ENCODE peak calls at places on chromosome 21, in nine cellular contexts. V, Q, Y, B, G, S, I, E and K are unnamed samples.

GRCh38 chr21:27831821-27832569 is 865.1 kb upstream of the ADAMTS5 start:
- DNase-seq in V (no peak), Q (peak; percentile 23), Y (no peak), B (no peak), G (no peak), S (no peak), I (no peak), E (no peak), K (no peak)

GRCh38 chr21:23016617-23017016 is 2018.4 kb downstream of the NCAM2 start:
- DNase-seq in V (no peak), Q (no peak), Y (peak; percentile 48), B (no peak), G (no peak), S (no peak), I (no peak), E (no peak), K (peak; percentile 3)

GRCh38 chr21:26119906-26120305 is 50.7 kb downstream of the APP start:
- DNase-seq in V (no peak), Q (no peak), Y (no peak), B (no peak), G (no peak), S (no peak), I (no peak), E (no peak), K (no peak)

GRCh38 chr21:36747114-36747814 is 48.3 kb downstream of the SIM2 start:
- DNase-seq in V (peak; percentile 21), Q (no peak), Y (peak; percentile 52), B (peak; percentile 30), G (no peak), S (no peak), I (no peak), E (no peak), K (no peak)

GRCh38 chr21:41923641-41924342 is 30.0 kb downstream of the C2CD2 start:
- DNase-seq in V (no peak), Q (peak; percentile 58), Y (no peak), B (no peak), G (no peak), S (no peak), I (peak; percentile 36), E (peak; percentile 42), K (no peak)

GRCh38 chr21:26171310-26172100 is 935 bp upstream of the APP start:
- DNase-seq in V (no peak), Q (no peak), Y (no peak), B (no peak), G (peak; percentile 35), S (no peak), I (no peak), E (no peak), K (no peak)

GRCh38 chr21:29725025-29725736 is 214.6 kb downstream of the GRIK1 start:
- DNase-seq in V (no peak), Q (no peak), Y (no peak), B (no peak), G (no peak), S (no peak), I (no peak), E (no peak), K (no peak)

GRCh38 chr21:27001526-27001925 is 34.6 kb upstream of the ADAMTS5 start:
- DNase-seq in V (no peak), Q (no peak), Y (no peak), B (no peak), G (no peak), S (no peak), I (no peak), E (no peak), K (no peak)

GRCh38 chr21:33069994-33070811 is at the start of gene OLIG1:
- DNase-seq in V (peak; percentile 3), Q (peak; percentile 18), Y (peak; percentile 90), B (peak; percentile 50), G (peak; percentile 46), S (peak; percentile 31), I (no peak), E (peak; percentile 58), K (peak; percentile 52)

GRCh38 chr21:8991968-8992621 is 1529.3 kb upstream of the TPTE start:
- DNase-seq in V (peak; percentile 84), Q (no peak), Y (no peak), B (no peak), G (no peak), S (no peak), I (no peak), E (no peak), K (no peak)

GRCh38 chr21:28142692-28143091 is 850.0 kb downstream of the LTN1 start:
- DNase-seq in V (no peak), Q (peak; percentile 73), Y (no peak), B (no peak), G (no peak), S (no peak), I (no peak), E (no peak), K (no peak)

GRCh38 chr21:33286076-33286475 is 19.9 kb downstream of the IL10RB start:
- DNase-seq in V (no peak), Q (no peak), Y (no peak), B (no peak), G (no peak), S (no peak), I (no peak), E (no peak), K (no peak)

GRCh38 chr21:21968810-21969588 is 970.8 kb downstream of the NCAM2 start:
- DNase-seq in V (no peak), Q (peak; percentile 38), Y (no peak), B (no peak), G (no peak), S (no peak), I (no peak), E (no peak), K (no peak)

GRCh38 chr21:44450999-44451398 is 4.3 kb upstream of the LRRC3 start:
- DNase-seq in V (no peak), Q (no peak), Y (no peak), B (no peak), G (no peak), S (no peak), I (no peak), E (peak; percentile 8), K (no peak)

GRCh38 chr21:34075760-34076159 is 2.4 kb downstream of the MRPS6 start:
- DNase-seq in V (no peak), Q (no peak), Y (no peak), B (no peak), G (no peak), S (no peak), I (no peak), E (no peak), K (no peak)

GRCh38 chr21:34337741-34338140 is 26.1 kb upstream of the KCNE2 start:
- DNase-seq in V (no peak), Q (no peak), Y (no peak), B (no peak), G (no peak), S (no peak), I (no peak), E (no peak), K (no peak)

GRCh38 chr21:28872218-28872617 is 120.5 kb downstream of the LTN1 start:
- DNase-seq in V (no peak), Q (no peak), Y (no peak), B (no peak), G (no peak), S (no peak), I (no peak), E (no peak), K (no peak)

GRCh38 chr21:17050646-17051045 is 462.2 kb upstream of the CXADR start:
- DNase-seq in V (no peak), Q (no peak), Y (no peak), B (no peak), G (no peak), S (no peak), I (no peak), E (no peak), K (no peak)

GRCh38 chr21:41207401-41208388 is 39.7 kb downstream of the BACE2 start:
- DNase-seq in V (peak; percentile 8), Q (peak; percentile 63), Y (no peak), B (no peak), G (no peak), S (peak; percentile 56), I (peak; percentile 34), E (peak; percentile 60), K (no peak)

GRCh38 chr21:26501622-26502021 is 71.5 kb downstream of the CYYR1 start:
- DNase-seq in V (no peak), Q (no peak), Y (no peak), B (no peak), G (no peak), S (no peak), I (no peak), E (no peak), K (no peak)

GRCh38 chr21:31457675-31458074 is 113.6 kb upstream of the TIAM1 start:
- DNase-seq in V (no peak), Q (no peak), Y (peak; percentile 60), B (no peak), G (no peak), S (no peak), I (no peak), E (no peak), K (no peak)
- TF ChIP-seq CTCF in V (no peak), Q (peak; percentile 8), Y (peak; percentile 68), B (peak; percentile 31), G (no peak), S (no peak), I (no peak), E (no peak), K (peak; percentile 25)

GRCh38 chr21:45478115-45478801 is 64.0 kb downstream of the SLC19A1 start:
- DNase-seq in V (no peak), Q (peak; percentile 66), Y (peak; percentile 84), B (peak; percentile 66), G (peak; percentile 76), S (peak; percentile 57), I (peak; percentile 73), E (peak; percentile 70), K (peak; percentile 78)
- TF ChIP-seq CTCF in V (no peak), Q (peak; percentile 85), Y (peak; percentile 71), B (peak; percentile 90), G (peak; percentile 77), S (peak; percentile 68), I (peak; percentile 76), E (peak; percentile 66), K (peak; percentile 81)

DNA sequence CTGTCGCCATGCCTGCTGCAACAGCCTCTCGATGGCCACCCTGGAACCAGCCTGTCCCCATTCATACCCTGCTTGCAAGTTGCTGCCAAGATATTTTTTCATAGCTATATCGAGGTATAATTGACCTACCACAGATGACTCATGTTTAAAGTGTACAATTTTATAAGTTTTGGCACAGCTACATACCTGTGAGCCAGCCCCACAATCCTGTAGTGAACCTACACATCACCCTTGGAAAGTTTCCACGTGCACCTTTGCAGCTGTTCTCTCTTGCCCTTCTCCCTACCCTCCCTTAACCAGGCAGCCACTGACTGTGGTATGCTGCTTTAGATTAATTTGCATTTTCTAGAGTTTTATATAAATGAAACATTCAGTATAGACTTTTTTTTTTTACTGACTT is 23.0 kb upstream of the KCNJ6 start:
- DNase-seq in V (no peak), Q (no peak), Y (no peak), B (no peak), G (no peak), S (no peak), I (no peak), E (no peak), K (no peak)
- TF ChIP-seq CTCF in V (no peak), Q (no peak), Y (no peak), B (no peak), G (no peak), S (no peak), I (no peak), E (no peak), K (no peak)

DNA sequence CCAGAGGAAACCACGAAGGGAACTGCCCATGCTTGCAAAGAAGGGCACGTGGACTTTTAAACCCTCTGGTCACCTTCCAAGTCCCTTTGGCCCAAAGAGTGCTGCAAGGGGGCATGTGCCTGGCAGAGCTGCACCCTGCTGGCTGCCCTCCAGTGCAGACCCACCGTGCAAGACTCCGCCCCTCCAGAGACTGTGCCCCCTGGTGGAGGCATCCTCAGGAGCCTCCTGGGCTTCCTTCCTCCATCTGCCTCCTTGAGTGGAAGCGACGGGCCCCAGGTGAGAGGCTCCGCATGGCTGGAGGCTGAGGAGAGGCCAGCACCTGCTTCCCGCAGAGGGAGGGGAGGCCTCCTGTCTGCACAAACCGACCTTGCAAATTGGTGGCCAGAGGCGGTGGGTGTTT is 100.7 kb downstream of the CRYAA start:
- DNase-seq in V (peak; percentile 18), Q (no peak), Y (peak; percentile 59), B (no peak), G (no peak), S (no peak), I (no peak), E (no peak), K (no peak)
- TF ChIP-seq CTCF in V (no peak), Q (peak; percentile 35), Y (peak; percentile 74), B (peak; percentile 33), G (no peak), S (no peak), I (no peak), E (no peak), K (peak; percentile 28)